ENCODE peak calls at places on chromosomes 7 and 10, in five cellular contexts. F is H54, U is cardiac muscle cell, N is GM03348, I is left lobe of liver. J is an unnamed sample.

GRCh38 chr10:102113956-102114857 is 6.0 kb downstream of the LDB1 start:
- DNase-seq in I (no peak), N (peak; percentile 63), F (no peak), U (no peak), J (no peak)

GRCh38 chr10:100347568-100348195 is 649 bp downstream of the SCD start:
- DNase-seq in N (peak; percentile 31), U (no peak), F (no peak), I (no peak), J (no peak)

GRCh38 chr10:23293145-23293724 is 51.4 kb downstream of the C10orf67 start:
- DNase-seq in N (peak; percentile 13), I (no peak), U (peak; percentile 52), F (peak; percentile 12), J (no peak)

GRCh38 chr10:23193435-23194074 is 1.4 kb downstream of the PTF1A start:
- DNase-seq in N (no peak), I (no peak), F (no peak), U (no peak), J (no peak)

GRCh38 chr7:141001561-141001960 is 13.2 kb downstream of the MRPS33 start:
- DNase-seq in N (no peak), U (no peak), I (no peak), F (no peak), J (no peak)

GRCh38 chr10:25017247-25017590 is 807 bp downstream of the THNSL1 start:
- DNase-seq in F (no peak), N (peak; percentile 6), I (no peak), U (peak; percentile 29), J (no peak)

GRCh38 chr7:43071604-43072003 is 40.8 kb upstream of the HECW1 start:
- DNase-seq in I (no peak), U (peak; percentile 21), F (no peak), N (no peak), J (no peak)

GRCh38 chr10:127908106-127908957 is 1.4 kb downstream of the PTPRE start:
- DNase-seq in U (peak; percentile 42), N (peak; percentile 43), F (peak; percentile 49), I (no peak), J (no peak)

GRCh38 chr10:119022846-119023552 is 6.5 kb upstream of the NANOS1 start:
- DNase-seq in U (peak; percentile 46), F (peak; percentile 84), I (no peak), N (peak; percentile 87), J (no peak)

GRCh38 chr7:70417061-70417655 is 714.8 kb upstream of the GALNT17 start:
- DNase-seq in U (no peak), F (no peak), I (no peak), N (no peak), J (no peak)

GRCh38 chr7:29275493-29275892 is 80.9 kb downstream of the CHN2 start:
- DNase-seq in U (no peak), N (no peak), I (no peak), F (no peak), J (no peak)

GRCh38 chr10:132120734-132121510 is 55.2 kb downstream of the JAKMIP3 start:
- DNase-seq in U (no peak), I (no peak), N (no peak), F (no peak), J (no peak)

GRCh38 chr7:80313067-80313626 is 178.5 kb downstream of the GNAI1 start:
- DNase-seq in F (no peak), N (no peak), U (no peak), I (no peak), J (no peak)

GRCh38 chr10:110820321-110820814 is 51.4 kb upstream of the PDCD4 start:
- DNase-seq in F (no peak), N (peak; percentile 62), I (no peak), U (peak; percentile 38), J (no peak)

GRCh38 chr10:6296456-6297214 is 93.9 kb downstream of the PFKFB3 start:
- DNase-seq in U (no peak), F (no peak), I (no peak), N (no peak), J (no peak)

GRCh38 chr7:117283371-117283770 is 39.5 kb downstream of the WNT2 start:
- DNase-seq in I (no peak), N (peak; percentile 82), U (peak; percentile 29), F (no peak), J (no peak)

GRCh38 chr7:86947956-86948355 is 111.5 kb downstream of the ELAPOR2 start:
- DNase-seq in F (no peak), N (peak; percentile 22), I (no peak), U (peak; percentile 51), J (no peak)

GRCh38 chr7:92809397-92810241 is 26.8 kb downstream of the CDK6 start:
- DNase-seq in I (peak; percentile 82), U (peak; percentile 95), F (peak; percentile 12), N (peak; percentile 64), J (no peak)

GRCh38 chr7:47405921-47406765 is 175.8 kb downstream of the TNS3 start:
- DNase-seq in N (peak; percentile 63), U (peak; percentile 38), I (peak; percentile 94), F (no peak), J (no peak)

GRCh38 chr10:58531084-58531695 is 18.5 kb downstream of the BICC1 start:
- DNase-seq in U (peak; percentile 86), I (peak; percentile 53), N (peak; percentile 43), F (no peak), J (peak; percentile 30)

GRCh38 chr7:151124205-151124880 is 38.1 kb downstream of the AGAP3 start:
- DNase-seq in U (no peak), I (no peak), N (no peak), F (no peak), J (no peak)

GRCh38 chr7:155738652-155739537 is 73.4 kb downstream of the SHH start:
- DNase-seq in I (peak; percentile 82), F (no peak), N (peak; percentile 73), U (peak; percentile 83), J (peak; percentile 67)

GRCh38 chr10:23535381-23535780 is 96.5 kb downstream of the OTUD1 start:
- DNase-seq in I (no peak), U (no peak), N (no peak), F (no peak), J (no peak)

GRCh38 chr10:103745264-103746247 is 109.8 kb downstream of the SH3PXD2A start:
- DNase-seq in F (peak; percentile 41), U (no peak), N (no peak), I (no peak), J (no peak)

GRCh38 chr10:86225098-86225782 is 141.4 kb downstream of the GRID1 start:
- DNase-seq in U (peak; percentile 56), I (no peak), N (peak; percentile 89), F (peak; percentile 95), J (no peak)

GRCh38 chr7:153193144-153193595 is 433.6 kb downstream of the ACTR3B start:
- DNase-seq in F (peak; percentile 31), N (no peak), I (peak; percentile 46), U (no peak), J (no peak)

GRCh38 chr10:107019154-107019553 is 145.4 kb downstream of the SORCS1 start:
- DNase-seq in I (no peak), N (no peak), U (no peak), F (no peak), J (no peak)

GRCh38 chr7:17544401-17544800 is 245.9 kb downstream of the AHR start:
- DNase-seq in N (no peak), F (no peak), I (no peak), U (no peak), J (no peak)

GRCh38 chr10:131514454-131514853 is 202.9 kb upstream of the TCERG1L start:
- DNase-seq in F (no peak), U (no peak), I (no peak), N (no peak), J (no peak)

GRCh38 chr7:26440993-26441636 is 149.5 kb downstream of the SNX10 start:
- DNase-seq in F (no peak), U (no peak), I (no peak), N (no peak), J (no peak)

GRCh38 chr7:90938371-90938770 is 325.9 kb upstream of the FZD1 start:
- DNase-seq in I (no peak), N (no peak), U (no peak), F (no peak), J (no peak)

GRCh38 chr7:82623812-82624211 is 180.2 kb upstream of the CACNA2D1 start:
- DNase-seq in U (peak; percentile 6), N (no peak), I (no peak), F (no peak), J (no peak)

GRCh38 chr7:153188161-153188560 is 428.6 kb downstream of the ACTR3B start:
- DNase-seq in I (no peak), N (no peak), F (no peak), U (no peak), J (no peak)

GRCh38 chr7:143416565-143417149 is 8.0 kb upstream of the EPHA1 start:
- DNase-seq in F (peak; percentile 70), N (peak; percentile 75), I (no peak), U (peak; percentile 71), J (no peak)

GRCh38 chr7:8214162-8214897 is 47.6 kb downstream of the ICA1 start:
- DNase-seq in N (peak; percentile 13), U (no peak), F (peak; percentile 25), I (no peak), J (no peak)

GRCh38 chr7:68432585-68432984 is 1165.7 kb upstream of the AUTS2 start:
- DNase-seq in U (peak; percentile 78), F (no peak), I (no peak), N (peak; percentile 7), J (no peak)

GRCh38 chr7:133540096-133540860 is 287.4 kb downstream of the EXOC4 start:
- DNase-seq in F (no peak), N (no peak), U (no peak), I (no peak), J (no peak)

GRCh38 chr10:3992374-3993178 is 207.6 kb upstream of the KLF6 start:
- DNase-seq in I (no peak), N (no peak), U (no peak), F (no peak), J (no peak)

GRCh38 chr10:34801066-34801738 is 13.9 kb downstream of the PARD3 start:
- DNase-seq in U (peak; percentile 35), F (no peak), I (no peak), N (no peak), J (no peak)

J was measured in memory B cell.